ENCODE peak calls at places on chromosomes 6 and 20, in seven cellular contexts. O, Q, I, X, Z, D and T are unnamed samples.

GRCh38 chr6:134352786-134353480 is 35.0 kb upstream of the SGK1 start:
- DNase-seq in Q (no peak), X (no peak), D (peak; percentile 73), I (no peak), Z (no peak), O (no peak), T (peak; percentile 79)

GRCh38 chr20:49230575-49231211 is 11.5 kb downstream of the DDX27 start:
- DNase-seq in Z (no peak), Q (no peak), X (no peak), I (no peak), D (no peak), O (peak; percentile 35), T (peak; percentile 98)

GRCh38 chr20:1900321-1900791 is 5.1 kb downstream of the SIRPA start:
- DNase-seq in X (peak; percentile 59), O (no peak), I (peak; percentile 51), Z (peak; percentile 90), Q (no peak), D (peak; percentile 73), T (peak; percentile 92)

GRCh38 chr6:144931172-144932035 is 646.3 kb downstream of the UTRN start:
- DNase-seq in X (peak; percentile 26), Q (no peak), D (peak; percentile 50), Z (peak; percentile 39), I (no peak), O (peak; percentile 5), T (peak; percentile 64)

GRCh38 chr20:47348539-47349142 is 7.9 kb downstream of the ZMYND8 start:
- DNase-seq in Z (no peak), O (no peak), Q (no peak), D (no peak), I (no peak), X (no peak), T (no peak)

GRCh38 chr6:136696783-136697364 is 95.4 kb downstream of the MAP3K5 start:
- DNase-seq in D (no peak), I (no peak), X (no peak), Q (no peak), Z (no peak), O (no peak), T (no peak)

GRCh38 chr6:16979677-16980076 is 122.2 kb upstream of the STMND1 start:
- DNase-seq in Q (no peak), I (no peak), O (no peak), X (no peak), D (no peak), Z (no peak), T (no peak)

GRCh38 chr20:46230811-46231282 is 77.5 kb downstream of the CDH22 start:
- DNase-seq in D (peak; percentile 20), O (no peak), Z (peak; percentile 80), Q (no peak), X (no peak), I (no peak), T (peak; percentile 87)

GRCh38 chr6:102812242-102812641 is 1418.7 kb downstream of the GRIK2 start:
- DNase-seq in I (no peak), D (no peak), Q (no peak), X (no peak), Z (no peak), O (no peak), T (no peak)

GRCh38 chr6:32184084-32184640 is at the start of gene AGER:
- DNase-seq in D (no peak), O (no peak), Q (no peak), I (no peak), X (no peak), Z (no peak), T (no peak)

GRCh38 chr20:8504030-8504429 is 372.0 kb downstream of the PLCB1 start:
- DNase-seq in O (no peak), D (no peak), I (no peak), Q (no peak), X (no peak), Z (no peak), T (no peak)

GRCh38 chr6:167893416-167893815 is 66.7 kb downstream of the AFDN start:
- DNase-seq in Z (peak; percentile 42), X (no peak), I (no peak), D (peak; percentile 77), O (no peak), Q (no peak), T (peak; percentile 66)

GRCh38 chr6:39430968-39431523 is 108.5 kb upstream of the KCNK16 start:
- DNase-seq in D (peak; percentile 45), X (no peak), Z (peak; percentile 62), O (no peak), Q (no peak), I (peak; percentile 61), T (peak; percentile 97)

GRCh38 chr20:7015257-7015656 is 247.8 kb downstream of the BMP2 start:
- DNase-seq in I (no peak), O (no peak), D (no peak), Q (no peak), X (no peak), Z (no peak), T (no peak)

GRCh38 chr20:57612436-57612835 is 7.8 kb downstream of the ZBP1 start:
- DNase-seq in O (no peak), Z (no peak), I (no peak), Q (no peak), D (no peak), X (no peak), T (peak; percentile 7)

GRCh38 chr20:37096415-37097039 is 730 bp upstream of the RBL1 start:
- DNase-seq in X (no peak), I (no peak), O (no peak), Z (no peak), D (no peak), Q (no peak), T (no peak)

GRCh38 chr6:90368601-90369000 is 72.0 kb upstream of the BACH2 start:
- DNase-seq in Q (no peak), I (no peak), O (no peak), Z (no peak), D (no peak), X (peak; percentile 27), T (no peak)

GRCh38 chr6:144156334-144156733 is 6.0 kb downstream of the STX11 start:
- DNase-seq in D (no peak), O (no peak), Z (no peak), I (no peak), X (no peak), Q (no peak), T (no peak)

GRCh38 chr6:157728183-157728881 is 94.7 kb upstream of the SNX9 start:
- DNase-seq in I (peak; percentile 34), X (no peak), Z (no peak), O (no peak), D (no peak), Q (no peak), T (no peak)

GRCh38 chr6:169938731-169939130 is 187.3 kb downstream of the ERMARD start:
- DNase-seq in Q (no peak), D (no peak), O (no peak), Z (no peak), I (no peak), X (no peak), T (no peak)

GRCh38 chr6:7777062-7777461 is 51.2 kb downstream of the BMP6 start:
- DNase-seq in D (no peak), Q (no peak), Z (no peak), O (no peak), X (no peak), I (no peak), T (no peak)

GRCh38 chr6:51108563-51109234 is 290.0 kb downstream of the TFAP2B start:
- DNase-seq in Z (no peak), D (peak; percentile 10), O (no peak), Q (no peak), I (no peak), X (no peak), T (no peak)

GRCh38 chr20:56433880-56434255 is 21.8 kb downstream of the CASS4 start:
- DNase-seq in D (no peak), Z (no peak), I (no peak), Q (no peak), O (no peak), X (peak; percentile 59), T (no peak)

GRCh38 chr6:27518881-27519795 is 46.2 kb upstream of the ZNF184 start:
- DNase-seq in I (peak; percentile 34), Q (no peak), Z (peak; percentile 71), X (peak; percentile 89), O (peak; percentile 41), D (peak; percentile 87), T (peak; percentile 83)

GRCh38 chr6:123118811-123119210 is 122.8 kb downstream of the CLVS2 start:
- DNase-seq in X (no peak), Q (no peak), Z (no peak), O (no peak), D (no peak), I (no peak), T (no peak)

GRCh38 chr20:53157443-53158408 is 185.6 kb downstream of the TSHZ2 start:
- DNase-seq in O (no peak), I (peak; percentile 29), Q (no peak), Z (peak; percentile 83), X (peak; percentile 23), D (peak; percentile 66), T (peak; percentile 77)

GRCh38 chr6:26553264-26553738 is 15.1 kb downstream of the HMGN4 start:
- DNase-seq in I (no peak), X (no peak), Q (peak; percentile 55), Z (peak; percentile 76), O (peak; percentile 75), D (peak; percentile 81), T (peak; percentile 76)

GRCh38 chr6:49453221-49453620 is 9.8 kb downstream of the MMUT start:
- DNase-seq in Z (no peak), X (no peak), Q (no peak), O (no peak), D (no peak), I (no peak), T (no peak)

GRCh38 chr6:43779864-43780260 is 9.9 kb downstream of the VEGFA start:
- DNase-seq in X (no peak), O (no peak), I (no peak), Z (no peak), Q (no peak), D (no peak), T (no peak)